ENCODE peak calls at places on chromosome 15, in nine cellular contexts. R, D, Z, Y, H, V, L, I and K are unnamed samples.

GRCh38 chr15:98124576-98124975 is 164.1 kb downstream of the ARRDC4 start:
- DNase-seq in L (no peak), H (no peak), Z (no peak), I (no peak), R (no peak), Y (no peak), D (no peak), V (no peak), K (no peak)

GRCh38 chr15:31440754-31441298 is 114.2 kb downstream of the KLF13 start:
- DNase-seq in Z (peak; percentile 62), H (peak; percentile 51), R (no peak), I (peak; percentile 60), D (peak; percentile 1), Y (no peak), V (no peak), L (no peak), K (peak; percentile 46)

GRCh38 chr15:99721104-99721778 is 12.0 kb downstream of the LYSMD4 start:
- DNase-seq in I (no peak), D (no peak), Z (no peak), H (no peak), V (no peak), L (no peak), R (no peak), Y (no peak), K (no peak)

GRCh38 chr15:39587910-39588530 is 7.1 kb downstream of the THBS1 start:
- DNase-seq in Z (no peak), D (no peak), R (no peak), L (no peak), H (no peak), Y (no peak), I (no peak), V (no peak), K (no peak)

GRCh38 chr15:48647963-48648362 is 2.5 kb upstream of the FBN1 start:
- DNase-seq in D (no peak), V (no peak), R (peak; percentile 14), Z (no peak), I (no peak), L (no peak), H (peak; percentile 58), Y (no peak), K (peak; percentile 23)

GRCh38 chr15:90413411-90414379 is 25.7 kb downstream of the IQGAP1 start:
- DNase-seq in L (peak; percentile 57), V (no peak), R (no peak), H (no peak), Z (no peak), Y (no peak), I (no peak), D (no peak), K (no peak)

GRCh38 chr15:92944946-92945521 is 44.9 kb downstream of the CHD2 start:
- DNase-seq in Z (no peak), I (no peak), Y (no peak), D (no peak), R (no peak), V (no peak), L (no peak), H (no peak), K (no peak)

GRCh38 chr15:20358066-20358780 is 183.4 kb downstream of the GOLGA6L6 start:
- DNase-seq in Y (no peak), D (no peak), Z (peak; percentile 4), V (no peak), R (no peak), H (no peak), L (no peak), I (no peak), K (no peak)

GRCh38 chr15:83695246-83695645 is 41.3 kb downstream of the ADAMTSL3 start:
- DNase-seq in D (no peak), V (no peak), H (no peak), Y (no peak), L (no peak), I (no peak), Z (no peak), R (no peak), K (peak; percentile 44)

GRCh38 chr15:59376735-59377134 is 4.1 kb upstream of the MYO1E start:
- DNase-seq in Y (no peak), I (no peak), D (no peak), V (no peak), R (no peak), Z (no peak), H (no peak), L (no peak), K (no peak)

GRCh38 chr15:40660686-40661085 is 34.3 kb upstream of the RAD51 start:
- DNase-seq in I (no peak), V (no peak), Y (no peak), L (no peak), Z (no peak), D (no peak), H (no peak), R (no peak), K (no peak)

GRCh38 chr15:96889734-96890480 is 559.4 kb downstream of the NR2F2 start:
- DNase-seq in R (no peak), Y (no peak), H (peak; percentile 26), Z (no peak), I (no peak), L (peak; percentile 14), V (no peak), D (no peak), K (no peak)